ENCODE peak calls at places on chromosomes 11 and 22, in seven cellular contexts. Y is HT1080, O is ELR, E is lower lobe of right lung, P is cardiac muscle cell, L is NCI-H2081, U is caudate nucleus. V is an unnamed sample.

GRCh38 chr11:125932301-125932700 is 13.5 kb upstream of the VSIG10L2 start:
- DNase-seq in Y (no peak), O (no peak), E (no peak), P (no peak), L (no peak), U (no peak), V (no peak)

GRCh38 chr22:50016988-50017700 is 4.6 kb upstream of the IL17REL start:
- DNase-seq in Y (peak), O (peak), E (peak), P (no peak), L (no peak), U (no peak), V (no peak)

GRCh38 chr11:2537896-2538855 is 93.4 kb downstream of the KCNQ1 start:
- DNase-seq in Y (no peak), O (no peak), E (peak), P (no peak), L (no peak), U (no peak), V (no peak)

GRCh38 chr11:19164881-19165280 is 36.9 kb downstream of the CSRP3 start:
- DNase-seq in Y (no peak), O (no peak), E (no peak), P (no peak), L (no peak), U (no peak), V (no peak)

GRCh38 chr11:68528630-68529029 is 68.1 kb downstream of the PPP6R3 start:
- DNase-seq in Y (no peak), O (no peak), E (no peak), P (peak), L (no peak), U (no peak), V (no peak)

GRCh38 chr11:45259607-45260006 is 26.5 kb downstream of the SYT13 start:
- DNase-seq in Y (peak), O (peak), E (no peak), P (no peak), L (no peak), U (no peak), V (no peak)

GRCh38 chr11:35035894-35036408 is 103.0 kb upstream of the CD44 start:
- DNase-seq in Y (peak), O (peak), E (no peak), P (no peak), L (no peak), U (no peak), V (peak)

GRCh38 chr11:36388086-36388485 is 92.0 kb downstream of the PRR5L start:
- DNase-seq in Y (no peak), O (no peak), E (no peak), P (no peak), L (peak), U (no peak), V (no peak)

GRCh38 chr22:43723816-43724215 is 88.3 kb downstream of the EFCAB6 start:
- DNase-seq in Y (peak), O (no peak), E (no peak), P (no peak), L (no peak), U (no peak), V (no peak)

GRCh38 chr22:31244044-31244942 is 32.2 kb downstream of the LIMK2 start:
- DNase-seq in Y (peak), O (peak), E (no peak), P (peak), L (no peak), U (no peak), V (no peak)

GRCh38 chr11:95641506-95641905 is 148.1 kb downstream of the FAM76B start:
- DNase-seq in Y (peak), O (no peak), E (peak), P (no peak), L (peak), U (no peak), V (no peak)

GRCh38 chr11:65454311-65454695 is 31.7 kb downstream of the NEAT1 start:
- DNase-seq in Y (peak), O (peak), E (no peak), P (no peak), L (no peak), U (no peak), V (no peak)

GRCh38 chr11:128841461-128842072 is 25.5 kb downstream of the KCNJ1 start:
- DNase-seq in Y (no peak), O (no peak), E (no peak), P (no peak), L (no peak), U (no peak), V (no peak)

GRCh38 chr22:39567135-39567946 is 3.2 kb upstream of the CACNA1I start:
- DNase-seq in Y (no peak), O (no peak), E (no peak), P (no peak), L (no peak), U (no peak), V (no peak)

GRCh38 chr22:38461414-38462081 is 6.3 kb upstream of the KDELR3 start:
- DNase-seq in Y (peak), O (peak), E (peak), P (peak), L (peak), U (peak), V (peak)

GRCh38 chr11:860238-861104 is 17.8 kb downstream of the TSPAN4 start:
- DNase-seq in Y (no peak), O (no peak), E (no peak), P (no peak), L (no peak), U (no peak), V (no peak)

GRCh38 chr11:74604311-74604710 is 11.9 kb downstream of the POLD3 start:
- DNase-seq in Y (no peak), O (no peak), E (no peak), P (no peak), L (no peak), U (no peak), V (no peak)

GRCh38 chr11:75510626-75511025 is 15.1 kb downstream of the GDPD5 start:
- DNase-seq in Y (no peak), O (no peak), E (no peak), P (no peak), L (no peak), U (no peak), V (no peak)

GRCh38 chr11:69861901-69862300 is 42.7 kb upstream of the FGF3 start:
- DNase-seq in Y (no peak), O (no peak), E (peak), P (no peak), L (no peak), U (no peak), V (no peak)

GRCh38 chr11:119567667-119568582 is 145.0 kb upstream of the THY1 start:
- DNase-seq in Y (peak), O (peak), E (no peak), P (peak), L (peak), U (no peak), V (no peak)